ENCODE peak calls at places on chromosomes 5 and 9, in eight cellular contexts. E is right lobe of liver, L is PC-3, R is psoas muscle, K is cardiac muscle cell, M is epithelial cell of esophagus, N is fibroblast of the aortic adventitia, A is heart right ventricle. Q is an unnamed sample.

GRCh38 chr5:34913072-34913471 is 2.2 kb downstream of the RAD1 start:
- DNase-seq in E (no peak), L (no peak), R (no peak), K (no peak), M (no peak), N (peak), A (no peak), Q (no peak)

GRCh38 chr9:27371382-27371781 is 74.4 kb upstream of the EQTN start:
- DNase-seq in E (no peak), L (peak), R (no peak), K (no peak), M (peak), N (no peak), A (no peak), Q (no peak)

GRCh38 chr5:27814211-27814610 is 775.8 kb upstream of the CDH9 start:
- DNase-seq in E (no peak), L (peak), R (no peak), K (no peak), M (peak), N (no peak), A (no peak), Q (no peak)

GRCh38 chr5:96582343-96582742 is 79.8 kb upstream of the CAST start:
- DNase-seq in E (no peak), L (peak), R (no peak), K (no peak), M (peak), N (peak), A (no peak), Q (no peak)

GRCh38 chr9:110143969-110144545 is 63.9 kb downstream of the C9orf152 start:
- DNase-seq in E (no peak), L (no peak), R (no peak), K (peak), M (no peak), N (no peak), A (no peak), Q (no peak)

GRCh38 chr9:136762915-136763648 is 1.2 kb downstream of the LCN15 start:
- DNase-seq in E (no peak), L (peak), R (no peak), K (peak), M (peak), N (no peak), A (peak), Q (peak)

GRCh38 chr5:116543501-116543900 is 31.1 kb downstream of the SEMA6A start:
- DNase-seq in E (no peak), L (peak), R (no peak), K (no peak), M (peak), N (peak), A (no peak), Q (no peak)

GRCh38 chr5:135329913-135330797 is 68.9 kb downstream of the MACROH2A1 start:
- DNase-seq in E (no peak), L (no peak), R (no peak), K (peak), M (no peak), N (no peak), A (no peak), Q (no peak)

GRCh38 chr5:1405121-1405520 is 40.1 kb downstream of the SLC6A3 start:
- DNase-seq in E (no peak), L (no peak), R (no peak), K (no peak), M (no peak), N (no peak), A (no peak), Q (no peak)

GRCh38 chr5:116144103-116144502 is 59.3 kb downstream of the COMMD10 start:
- DNase-seq in E (no peak), L (peak), R (no peak), K (no peak), M (peak), N (peak), A (no peak), Q (peak)

GRCh38 chr9:69376651-69377050 is 51.6 kb downstream of the ENTREP1 start:
- DNase-seq in E (no peak), L (peak), R (no peak), K (no peak), M (peak), N (peak), A (no peak), Q (peak)

DNA sequence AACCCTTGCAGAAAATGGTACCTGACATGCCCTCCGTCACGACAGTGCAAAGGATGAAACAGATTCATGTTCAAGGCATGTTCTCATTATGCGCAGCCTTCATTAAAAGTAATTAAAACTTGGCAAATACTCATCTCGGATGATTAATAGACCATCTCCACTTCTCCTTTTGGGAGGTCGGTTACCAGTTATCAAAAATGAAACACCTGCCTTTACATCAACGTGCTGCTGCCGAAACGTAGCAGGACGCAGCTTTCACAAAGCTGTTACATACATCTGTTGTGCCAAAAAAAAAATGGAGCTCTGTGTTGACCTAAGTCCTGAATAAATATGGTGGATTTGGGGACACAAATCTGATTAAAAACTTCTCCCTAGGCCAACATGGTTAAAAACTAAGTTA is 75.7 kb downstream of the PTCH1 start:
- DNase-seq in E (no peak), L (no peak), R (no peak), K (no peak), M (no peak), N (no peak), A (no peak), Q (no peak)
- TF ChIP-seq CTCF in E (no peak), L (no peak), R (no peak), K (no peak), M (no peak), N (no peak), A (no peak), Q (no peak)

GRCh38 chr9:119369670-119370366 is 583 bp upstream of the BRINP1 start:
- DNase-seq in E (no peak), L (no peak), R (no peak), K (no peak), M (no peak), N (no peak), A (no peak), Q (no peak)
- H3K4me3 ChIP-seq in E (no peak), L (no peak), R (peak), K (peak), M (no peak), N (peak), A (peak), Q (no peak)

DNA sequence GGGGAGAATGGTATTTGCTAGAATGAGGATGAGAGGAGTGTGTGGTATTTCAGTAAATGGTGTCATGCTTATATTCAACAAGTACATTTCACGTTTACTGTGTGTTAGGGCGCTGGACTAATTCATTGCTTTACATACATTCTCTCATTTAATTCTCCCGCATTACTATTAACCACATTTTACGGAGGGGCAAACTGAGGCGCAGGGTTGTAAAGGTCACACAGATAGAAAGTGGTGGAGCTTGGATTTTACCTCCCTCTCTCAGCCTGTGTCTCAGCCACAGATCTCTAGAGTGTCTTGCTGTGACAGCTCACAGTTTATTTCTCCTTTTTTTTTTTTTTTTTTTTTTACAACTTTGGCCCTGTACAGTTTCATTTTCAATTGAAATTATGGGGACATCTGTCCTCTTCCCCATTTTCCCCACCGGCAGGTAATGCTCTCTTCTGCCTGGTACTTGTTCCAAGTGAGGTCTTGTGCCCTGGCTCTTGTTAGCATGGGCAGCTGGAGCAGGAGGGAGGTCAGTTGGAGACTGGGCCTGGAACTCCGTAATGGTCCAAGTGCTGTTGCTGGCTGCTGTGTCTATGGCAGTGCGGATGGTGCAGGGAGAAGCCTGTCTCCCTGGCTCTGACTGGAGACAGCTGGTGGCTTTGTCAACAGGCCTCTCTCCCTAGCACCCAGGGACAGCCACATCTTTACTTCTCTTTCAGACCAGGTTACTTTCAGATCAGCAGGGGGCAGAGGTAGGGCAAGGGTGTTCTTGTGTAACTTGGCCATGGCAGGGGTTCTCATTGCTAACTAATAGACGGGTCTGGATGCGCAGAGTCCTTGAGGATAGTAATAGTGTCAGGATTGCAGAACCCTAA is 20.5 kb upstream of the NDST1 start:
- DNase-seq in E (peak), L (peak), R (peak), K (no peak), M (peak), N (peak), A (peak), Q (peak)
- TF ChIP-seq CTCF in E (peak), L (peak), R (peak), K (peak), M (no peak), N (peak), A (no peak), Q (peak)

GRCh38 chr9:123432331-123433236 is 76.6 kb downstream of the CRB2 start:
- DNase-seq in E (peak), L (no peak), R (no peak), K (no peak), M (no peak), N (no peak), A (no peak), Q (no peak)
- H3K4me3 ChIP-seq in E (no peak), L (no peak), R (no peak), K (no peak), M (no peak), N (no peak), A (no peak), Q (no peak)

DNA sequence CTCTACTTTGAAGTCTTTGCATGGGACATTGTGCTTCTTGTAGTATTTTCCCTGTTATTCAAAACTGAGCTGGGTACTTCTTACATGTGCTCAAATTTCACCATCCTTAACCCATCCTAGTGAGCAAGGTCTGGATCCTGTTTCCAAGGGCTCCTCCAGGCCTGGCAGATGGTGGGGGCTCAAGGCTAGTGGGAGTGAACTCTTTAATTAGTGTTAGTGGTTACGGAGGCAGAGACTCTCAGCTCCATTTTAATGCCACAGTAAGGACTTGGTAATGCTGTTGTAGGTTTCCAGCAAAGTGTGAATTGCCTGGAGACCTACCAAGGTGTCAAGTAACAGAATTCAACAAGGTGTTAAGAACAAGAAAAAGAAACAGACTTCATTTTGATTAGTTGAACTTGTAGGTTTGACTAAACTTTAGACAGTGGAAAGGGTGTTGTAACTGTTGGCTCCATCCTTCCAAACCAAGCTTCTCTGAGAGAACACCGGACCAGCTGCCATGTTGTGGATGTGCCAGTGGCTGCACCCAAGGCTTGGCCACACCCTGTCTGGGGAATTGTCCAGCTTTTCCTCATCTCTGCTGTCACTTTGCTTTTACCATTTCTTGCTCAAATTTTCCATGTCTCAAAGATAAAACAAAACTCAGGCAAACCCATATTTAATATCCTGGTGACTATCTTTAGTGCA is 98.7 kb downstream of the ADCY2 start:
- DNase-seq in E (no peak), L (no peak), R (peak), K (no peak), M (no peak), N (no peak), A (no peak), Q (no peak)
- TF ChIP-seq CTCF in E (no peak), L (no peak), R (no peak), K (no peak), M (no peak), N (no peak), A (no peak), Q (no peak)

GRCh38 chr5:150153957-150154617 is 1.6 kb downstream of the PDGFRB start:
- DNase-seq in E (no peak), L (no peak), R (no peak), K (no peak), M (no peak), N (peak), A (no peak), Q (peak)
- H3K4me3 ChIP-seq in E (peak), L (no peak), R (peak), K (no peak), M (no peak), N (peak), A (peak), Q (peak)